ENCODE peak calls at places on chromosomes 4 and X, in nine cellular contexts. L is astrocyte of the spinal cord, V is AG04450, W is endothelial cell, I is choroid plexus epithelial cell, F is brain microvascular endothelial cell, Y is HL-60, G is fibroblast of the aortic adventitia, M is heart left ventricle. A is an unnamed sample.

GRCh38 chrX:49878834-49879655 is at the start of gene USP27X:
- DNase-seq in L (peak; percentile 88), G (peak; percentile 89), I (peak; percentile 83), W (peak; percentile 59), M (peak; percentile 82), V (peak; percentile 45), Y (peak; percentile 67), F (peak; percentile 74), A (peak; percentile 83)

GRCh38 chr4:84503495-84504437 is 4.7 kb upstream of the NKX6-1 start:
- DNase-seq in W (peak; percentile 59), M (no peak), F (peak; percentile 68), V (peak; percentile 21), G (peak; percentile 75), L (peak; percentile 80), Y (peak; percentile 49), I (peak; percentile 88), A (peak; percentile 78)

GRCh38 chrX:107675823-107676555 is 47.7 kb downstream of the PRPS1 start:
- DNase-seq in I (peak; percentile 74), W (no peak), F (peak; percentile 30), G (peak; percentile 57), L (peak; percentile 62), Y (peak; percentile 82), M (no peak), V (no peak), A (peak; percentile 75)

GRCh38 chrX:113512700-113513395 is 672.2 kb upstream of the AMOT start:
- DNase-seq in L (peak; percentile 57), V (no peak), F (peak; percentile 13), W (no peak), I (peak; percentile 54), Y (no peak), G (peak; percentile 80), M (no peak), A (peak; percentile 74)

GRCh38 chr4:26207631-26208030 is 113.2 kb upstream of the RBPJ start:
- DNase-seq in I (no peak), L (no peak), V (no peak), Y (no peak), W (no peak), G (no peak), M (no peak), F (no peak), A (no peak)

GRCh38 chrX:25003066-25003849 is 12.5 kb downstream of the ARX start:
- DNase-seq in I (no peak), Y (no peak), W (no peak), F (no peak), L (no peak), M (no peak), V (no peak), G (no peak), A (no peak)

GRCh38 chr4:158929939-158930344 is 161.1 kb downstream of the FNIP2 start:
- DNase-seq in V (no peak), W (no peak), F (no peak), L (no peak), M (no peak), I (peak; percentile 44), G (peak; percentile 21), Y (no peak), A (peak; percentile 12)

GRCh38 chr4:8369426-8370105 is 71.0 kb downstream of the ACOX3 start:
- DNase-seq in L (no peak), W (no peak), G (no peak), V (no peak), M (no peak), Y (no peak), I (no peak), F (no peak), A (no peak)

GRCh38 chr4:127988638-127989037 is 23.4 kb downstream of the ABHD18 start:
- DNase-seq in Y (no peak), F (no peak), W (no peak), G (no peak), V (no peak), L (no peak), I (no peak), M (no peak), A (no peak)

GRCh38 chr4:16027626-16028025 is 56.2 kb downstream of the PROM1 start:
- DNase-seq in G (peak; percentile 13), V (no peak), M (no peak), Y (no peak), L (peak; percentile 18), I (peak; percentile 33), F (no peak), W (no peak), A (no peak)

GRCh38 chrX:153863251-153863991 is 22.6 kb downstream of the L1CAM start:
- DNase-seq in F (no peak), M (no peak), W (no peak), G (no peak), Y (no peak), L (no peak), I (no peak), V (no peak), A (no peak)

GRCh38 chrX:133776072-133776471 is 209.3 kb downstream of the GPC3 start:
- DNase-seq in M (no peak), F (peak; percentile 10), V (no peak), G (no peak), L (no peak), W (peak; percentile 22), I (peak; percentile 10), Y (peak; percentile 3), A (no peak)

GRCh38 chrX:54825716-54826428 is 18.3 kb downstream of the MAGED2 start:
- DNase-seq in I (no peak), Y (no peak), V (no peak), W (no peak), G (no peak), L (no peak), F (no peak), M (no peak), A (no peak)

GRCh38 chr4:3368334-3368733 is 73.4 kb upstream of the HGFAC start:
- DNase-seq in L (no peak), Y (no peak), V (no peak), G (no peak), F (no peak), M (no peak), W (no peak), I (no peak), A (no peak)

GRCh38 chr4:118259103-118259502 is 93.7 kb downstream of the PRSS12 start:
- DNase-seq in V (no peak), M (no peak), F (no peak), Y (no peak), G (no peak), I (no peak), L (no peak), W (no peak), A (no peak)
- TF ChIP-seq CTCF in V (no peak), M (no peak), F (no peak), Y (no peak), G (no peak), I (no peak), L (no peak), W (no peak), A (no peak)

DNA sequence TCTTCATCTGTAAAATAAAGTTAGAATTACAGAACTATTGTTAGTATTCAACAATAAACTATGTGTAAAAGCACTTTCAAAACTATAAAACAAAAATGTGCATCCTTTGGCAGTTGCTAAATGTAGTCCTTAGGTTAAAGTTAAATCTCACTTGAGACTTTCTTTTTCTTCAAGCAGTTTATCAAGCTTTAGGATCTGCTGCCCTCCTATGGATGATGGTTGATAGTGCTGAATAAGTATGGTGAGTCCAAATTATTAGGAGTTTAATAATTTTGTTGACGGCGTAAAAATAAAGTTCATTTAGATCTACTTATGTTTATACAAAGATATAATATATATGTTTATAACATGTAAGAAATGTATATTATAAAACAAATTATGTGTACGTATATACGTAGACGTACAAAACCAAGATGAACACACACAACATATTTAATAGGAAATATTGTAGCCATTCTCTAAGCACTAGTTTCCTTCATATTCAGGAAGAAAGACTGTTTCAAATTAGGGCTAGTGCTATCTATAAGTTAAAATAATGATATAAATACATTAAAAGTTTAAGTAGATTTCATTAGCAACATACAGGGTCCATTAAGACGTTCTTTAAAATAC is 22.3 kb downstream of the UGT2A2 start:
- DNase-seq in I (peak; percentile 72), G (peak; percentile 68), V (peak; percentile 0), F (peak; percentile 45), W (peak; percentile 30), L (peak; percentile 66), M (no peak), Y (no peak), A (peak; percentile 40)
- TF ChIP-seq CTCF in I (peak; percentile 68), G (peak; percentile 61), V (peak; percentile 55), F (peak; percentile 50), W (peak; percentile 63), L (peak; percentile 63), M (peak; percentile 32), Y (no peak), A (peak; percentile 31)

GRCh38 chrX:151006410-151007109 is 23.4 kb downstream of the HMGB3 start:
- DNase-seq in W (no peak), L (no peak), G (no peak), M (no peak), Y (no peak), V (no peak), F (no peak), I (no peak), A (no peak)

GRCh38 chrX:151000901-151001301 is 17.8 kb downstream of the HMGB3 start:
- DNase-seq in F (no peak), Y (no peak), G (no peak), L (no peak), M (no peak), W (no peak), I (no peak), V (no peak), A (no peak)

GRCh38 chrX:151009582-151009981 is 26.4 kb downstream of the HMGB3 start:
- DNase-seq in V (no peak), L (no peak), I (no peak), F (no peak), W (no peak), G (no peak), M (no peak), Y (no peak), A (no peak)

GRCh38 chrX:151004085-151004484 is 20.9 kb downstream of the HMGB3 start:
- DNase-seq in F (no peak), L (no peak), W (no peak), G (no peak), Y (no peak), V (no peak), M (no peak), I (no peak), A (peak; percentile 14)
- TF ChIP-seq CTCF in F (peak; percentile 19), L (no peak), W (no peak), G (no peak), Y (no peak), V (no peak), M (no peak), I (peak; percentile 3), A (no peak)

DNA sequence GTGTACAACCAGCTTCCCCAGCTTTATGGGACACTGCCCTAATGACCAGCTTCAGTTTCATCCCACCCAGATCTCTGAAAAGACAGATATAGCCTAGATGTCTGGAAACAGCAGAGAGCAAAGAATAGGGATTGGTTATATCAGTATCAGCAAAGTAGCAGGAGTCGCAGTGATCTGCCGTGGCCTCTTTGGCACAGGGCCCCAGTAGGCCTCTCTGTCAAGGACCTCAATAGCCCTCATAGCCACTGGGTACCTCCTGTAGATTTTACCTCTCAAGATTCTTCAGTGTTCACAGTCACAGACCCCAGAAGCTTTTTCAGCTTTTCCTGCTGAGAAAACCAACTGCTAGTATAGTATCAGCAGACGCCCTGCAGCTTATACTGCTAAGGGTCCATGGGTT is 104.6 kb downstream of the ARHGEF9 start:
- DNase-seq in W (no peak), I (no peak), M (no peak), F (no peak), G (no peak), L (no peak), V (no peak), Y (no peak), A (no peak)
- TF ChIP-seq CTCF in W (no peak), I (no peak), M (no peak), F (no peak), G (no peak), L (no peak), V (no peak), Y (no peak), A (no peak)

GRCh38 chr4:10478621-10479020 is 21.4 kb upstream of the ZNF518B start:
- DNase-seq in Y (no peak), I (no peak), V (no peak), F (no peak), M (no peak), W (no peak), L (no peak), G (no peak), A (no peak)
- TF ChIP-seq CTCF in Y (no peak), I (no peak), V (no peak), F (no peak), M (no peak), W (no peak), L (no peak), G (no peak), A (no peak)